ENCODE peak calls at places on chromosomes 11 and 22, in seven cellular contexts. V, F, X, W, N, I and Y are unnamed samples.

GRCh38 chr11:124643605-124644425 is 21.2 kb downstream of the TBRG1 start:
- DNase-seq in N (no peak), I (no peak), V (no peak), X (no peak), W (peak), F (no peak), Y (peak)

GRCh38 chr11:64007160-64007628 is 21.0 kb downstream of the OTUB1 start:
- DNase-seq in X (no peak), W (peak), I (no peak), N (no peak), F (no peak), V (peak), Y (peak)

GRCh38 chr22:19728836-19729235 is 5.5 kb downstream of the GP1BB start:
- DNase-seq in F (no peak), V (no peak), N (no peak), W (no peak), X (no peak), I (no peak), Y (no peak)

GRCh38 chr11:127962416-127962815 is 624.9 kb downstream of the ETS1 start:
- DNase-seq in F (no peak), X (no peak), N (no peak), V (no peak), I (no peak), W (no peak), Y (peak)

GRCh38 chr11:46247664-46248063 is 29.8 kb upstream of the CREB3L1 start:
- DNase-seq in N (peak), I (no peak), F (no peak), V (peak), X (no peak), W (peak), Y (peak)

GRCh38 chr11:44573333-44573732 is 7.9 kb downstream of the CD82 start:
- DNase-seq in F (no peak), W (no peak), N (no peak), V (no peak), X (no peak), I (no peak), Y (peak)

GRCh38 chr11:82703796-82704195 is 29.9 kb downstream of the FAM181B start:
- DNase-seq in F (no peak), N (no peak), X (no peak), W (no peak), I (no peak), V (no peak), Y (no peak)

GRCh38 chr11:117572671-117573070 is 224.3 kb downstream of the DSCAML1 start:
- DNase-seq in V (no peak), X (no peak), W (no peak), N (no peak), I (no peak), F (no peak), Y (no peak)

GRCh38 chr22:24157783-24158170 is 23.5 kb upstream of the SUSD2 start:
- DNase-seq in F (no peak), X (no peak), V (no peak), N (no peak), W (no peak), I (no peak), Y (peak)

GRCh38 chr22:30307026-30307574 is 17.8 kb upstream of the CASTOR1 start:
- DNase-seq in F (no peak), X (no peak), V (no peak), N (no peak), I (no peak), W (no peak), Y (no peak)

GRCh38 chr22:46547179-46547882 is 9.9 kb upstream of the CELSR1 start:
- DNase-seq in W (peak), I (peak), N (no peak), V (no peak), F (no peak), X (no peak), Y (peak)

GRCh38 chr22:21939392-21940319 is 13.0 kb downstream of the PPM1F start:
- DNase-seq in N (no peak), V (no peak), X (no peak), F (no peak), W (no peak), I (no peak), Y (peak)

GRCh38 chr22:28799125-28799833 is 1.1 kb downstream of the XBP1 start:
- DNase-seq in V (peak), W (peak), X (no peak), N (no peak), F (no peak), I (no peak), Y (peak)

GRCh38 chr11:120840661-120841060 is 183.2 kb upstream of the TBCEL start:
- DNase-seq in I (no peak), F (no peak), X (no peak), V (no peak), N (no peak), W (no peak), Y (no peak)

GRCh38 chr11:11157201-11157600 is 195.8 kb downstream of the CSNK2A3 start:
- DNase-seq in W (peak), X (peak), I (no peak), F (peak), N (no peak), V (no peak), Y (peak)

GRCh38 chr11:84887055-84887629 is 740.0 kb downstream of the DLG2 start:
- DNase-seq in X (no peak), F (no peak), W (no peak), V (no peak), I (no peak), N (no peak), Y (peak)

GRCh38 chr22:36144886-36145541 is 15.5 kb downstream of the APOL3 start:
- DNase-seq in F (no peak), N (no peak), I (peak), X (no peak), W (peak), V (peak), Y (peak)

GRCh38 chr11:96067160-96067559 is 143.3 kb upstream of the MTMR2 start:
- DNase-seq in W (no peak), V (no peak), X (no peak), N (no peak), I (no peak), F (no peak), Y (no peak)